ENCODE peak calls at places on chromosome 1, in nine cellular contexts. One of them, this sample, is unnamed.

GRCh38 chr1:204426035-204426436 is 14.4 kb upstream of the PPP1R15B start:
- DNase-seq in erythroblast: no peak
- DNase-seq in bronchial epithelial cell: peak
- DNase-seq in glutamatergic neuron: no peak
- DNase-seq in stimulated activated CD4-positive, alpha-beta T cell treated with anti-CD3 and anti-CD28 coated beads, Interleukin-15, amount 100 ng/mL, for 1 hour: no peak
- DNase-seq in mucosa of descending colon: no peak
- DNase-seq in PC-3: peak
- DNase-seq in GM18507: no peak
- DNase-seq in cardiac muscle cell: no peak
- DNase-seq in this sample: peak

GRCh38 chr1:228156941-228157351 is 7.2 kb downstream of the GJC2 start:
- DNase-seq in erythroblast: no peak
- DNase-seq in stimulated activated CD4-positive, alpha-beta T cell treated with anti-CD3 and anti-CD28 coated beads, Interleukin-15, amount 100 ng/mL, for 1 hour: no peak
- DNase-seq in cardiac muscle cell: no peak
- DNase-seq in bronchial epithelial cell: no peak
- DNase-seq in glutamatergic neuron: no peak
- DNase-seq in GM18507: no peak
- DNase-seq in PC-3: no peak
- DNase-seq in mucosa of descending colon: peak
- DNase-seq in this sample: no peak

GRCh38 chr1:29416825-29417557 is 180.7 kb downstream of the PTPRU start:
- DNase-seq in PC-3: no peak
- DNase-seq in mucosa of descending colon: no peak
- DNase-seq in glutamatergic neuron: no peak
- DNase-seq in erythroblast: no peak
- DNase-seq in cardiac muscle cell: no peak
- DNase-seq in GM18507: no peak
- DNase-seq in bronchial epithelial cell: no peak
- DNase-seq in stimulated activated CD4-positive, alpha-beta T cell treated with anti-CD3 and anti-CD28 coated beads, Interleukin-15, amount 100 ng/mL, for 1 hour: no peak
- DNase-seq in this sample: no peak

GRCh38 chr1:3263790-3264189 is 190.7 kb upstream of the ARHGEF16 start:
- DNase-seq in GM18507: no peak
- DNase-seq in stimulated activated CD4-positive, alpha-beta T cell treated with anti-CD3 and anti-CD28 coated beads, Interleukin-15, amount 100 ng/mL, for 1 hour: no peak
- DNase-seq in glutamatergic neuron: no peak
- DNase-seq in PC-3: no peak
- DNase-seq in bronchial epithelial cell: no peak
- DNase-seq in erythroblast: no peak
- DNase-seq in cardiac muscle cell: no peak
- DNase-seq in mucosa of descending colon: no peak
- DNase-seq in this sample: no peak

GRCh38 chr1:180247580-180247979 is 17.5 kb downstream of the LHX4 start:
- DNase-seq in erythroblast: no peak
- DNase-seq in PC-3: no peak
- DNase-seq in mucosa of descending colon: no peak
- DNase-seq in cardiac muscle cell: no peak
- DNase-seq in GM18507: no peak
- DNase-seq in glutamatergic neuron: no peak
- DNase-seq in stimulated activated CD4-positive, alpha-beta T cell treated with anti-CD3 and anti-CD28 coated beads, Interleukin-15, amount 100 ng/mL, for 1 hour: no peak
- DNase-seq in bronchial epithelial cell: no peak
- DNase-seq in this sample: no peak

GRCh38 chr1:172870901-172871606 is 179.7 kb downstream of the TNFSF18 start:
- DNase-seq in erythroblast: no peak
- DNase-seq in stimulated activated CD4-positive, alpha-beta T cell treated with anti-CD3 and anti-CD28 coated beads, Interleukin-15, amount 100 ng/mL, for 1 hour: no peak
- DNase-seq in bronchial epithelial cell: peak
- DNase-seq in mucosa of descending colon: no peak
- DNase-seq in GM18507: no peak
- DNase-seq in PC-3: peak
- DNase-seq in cardiac muscle cell: no peak
- DNase-seq in glutamatergic neuron: no peak
- DNase-seq in this sample: peak

GRCh38 chr1:147627435-147628110 is 42.8 kb downstream of the ACP6 start:
- DNase-seq in bronchial epithelial cell: peak
- DNase-seq in GM18507: peak
- DNase-seq in mucosa of descending colon: peak
- DNase-seq in stimulated activated CD4-positive, alpha-beta T cell treated with anti-CD3 and anti-CD28 coated beads, Interleukin-15, amount 100 ng/mL, for 1 hour: peak
- DNase-seq in glutamatergic neuron: peak
- DNase-seq in PC-3: peak
- DNase-seq in erythroblast: peak
- DNase-seq in cardiac muscle cell: peak
- DNase-seq in this sample: peak

GRCh38 chr1:176211395-176212165 is 4.5 kb upstream of the COP1 start:
- DNase-seq in PC-3: peak
- DNase-seq in cardiac muscle cell: no peak
- DNase-seq in mucosa of descending colon: no peak
- DNase-seq in GM18507: no peak
- DNase-seq in erythroblast: no peak
- DNase-seq in glutamatergic neuron: no peak
- DNase-seq in stimulated activated CD4-positive, alpha-beta T cell treated with anti-CD3 and anti-CD28 coated beads, Interleukin-15, amount 100 ng/mL, for 1 hour: no peak
- DNase-seq in bronchial epithelial cell: peak
- DNase-seq in this sample: peak

GRCh38 chr1:153506386-153506785 is 29.4 kb downstream of the S100A6 start:
- DNase-seq in erythroblast: no peak
- DNase-seq in mucosa of descending colon: no peak
- DNase-seq in bronchial epithelial cell: no peak
- DNase-seq in GM18507: no peak
- DNase-seq in glutamatergic neuron: no peak
- DNase-seq in cardiac muscle cell: no peak
- DNase-seq in stimulated activated CD4-positive, alpha-beta T cell treated with anti-CD3 and anti-CD28 coated beads, Interleukin-15, amount 100 ng/mL, for 1 hour: no peak
- DNase-seq in PC-3: no peak
- DNase-seq in this sample: no peak

GRCh38 chr1:201719812-201720521 is 109.0 kb upstream of the IPO9 start:
- DNase-seq in mucosa of descending colon: no peak
- DNase-seq in GM18507: no peak
- DNase-seq in PC-3: no peak
- DNase-seq in bronchial epithelial cell: peak
- DNase-seq in stimulated activated CD4-positive, alpha-beta T cell treated with anti-CD3 and anti-CD28 coated beads, Interleukin-15, amount 100 ng/mL, for 1 hour: no peak
- DNase-seq in erythroblast: no peak
- DNase-seq in cardiac muscle cell: no peak
- DNase-seq in glutamatergic neuron: peak
- DNase-seq in this sample: peak

GRCh38 chr1:86822463-86822862 is 91.5 kb downstream of the SELENOF start:
- DNase-seq in GM18507: no peak
- DNase-seq in cardiac muscle cell: no peak
- DNase-seq in erythroblast: no peak
- DNase-seq in glutamatergic neuron: no peak
- DNase-seq in stimulated activated CD4-positive, alpha-beta T cell treated with anti-CD3 and anti-CD28 coated beads, Interleukin-15, amount 100 ng/mL, for 1 hour: no peak
- DNase-seq in bronchial epithelial cell: no peak
- DNase-seq in PC-3: no peak
- DNase-seq in mucosa of descending colon: no peak
- DNase-seq in this sample: no peak

GRCh38 chr1:216627252-216627651 is 96.0 kb downstream of the ESRRG start:
- DNase-seq in bronchial epithelial cell: no peak
- DNase-seq in PC-3: no peak
- DNase-seq in stimulated activated CD4-positive, alpha-beta T cell treated with anti-CD3 and anti-CD28 coated beads, Interleukin-15, amount 100 ng/mL, for 1 hour: no peak
- DNase-seq in mucosa of descending colon: no peak
- DNase-seq in erythroblast: peak
- DNase-seq in GM18507: no peak
- DNase-seq in cardiac muscle cell: no peak
- DNase-seq in glutamatergic neuron: no peak
- DNase-seq in this sample: no peak

GRCh38 chr1:170623171-170623570 is 40.8 kb upstream of the PRRX1 start:
- DNase-seq in erythroblast: no peak
- DNase-seq in mucosa of descending colon: no peak
- DNase-seq in GM18507: no peak
- DNase-seq in bronchial epithelial cell: peak
- DNase-seq in stimulated activated CD4-positive, alpha-beta T cell treated with anti-CD3 and anti-CD28 coated beads, Interleukin-15, amount 100 ng/mL, for 1 hour: no peak
- DNase-seq in glutamatergic neuron: no peak
- DNase-seq in PC-3: peak
- DNase-seq in cardiac muscle cell: no peak
- DNase-seq in this sample: peak

GRCh38 chr1:243447342-243447741 is 191.5 kb downstream of the SDCCAG8 start:
- DNase-seq in stimulated activated CD4-positive, alpha-beta T cell treated with anti-CD3 and anti-CD28 coated beads, Interleukin-15, amount 100 ng/mL, for 1 hour: no peak
- DNase-seq in GM18507: no peak
- DNase-seq in mucosa of descending colon: no peak
- DNase-seq in bronchial epithelial cell: peak
- DNase-seq in erythroblast: peak
- DNase-seq in PC-3: peak
- DNase-seq in glutamatergic neuron: no peak
- DNase-seq in cardiac muscle cell: no peak
- DNase-seq in this sample: peak

GRCh38 chr1:58839871-58840835 is 56.3 kb upstream of the JUN start:
- DNase-seq in glutamatergic neuron: no peak
- DNase-seq in GM18507: no peak
- DNase-seq in PC-3: no peak
- DNase-seq in erythroblast: no peak
- DNase-seq in cardiac muscle cell: no peak
- DNase-seq in mucosa of descending colon: no peak
- DNase-seq in stimulated activated CD4-positive, alpha-beta T cell treated with anti-CD3 and anti-CD28 coated beads, Interleukin-15, amount 100 ng/mL, for 1 hour: no peak
- DNase-seq in bronchial epithelial cell: peak
- DNase-seq in this sample: peak

GRCh38 chr1:240173836-240174235 is 82.2 kb downstream of the FMN2 start:
- DNase-seq in PC-3: no peak
- DNase-seq in bronchial epithelial cell: no peak
- DNase-seq in stimulated activated CD4-positive, alpha-beta T cell treated with anti-CD3 and anti-CD28 coated beads, Interleukin-15, amount 100 ng/mL, for 1 hour: no peak
- DNase-seq in mucosa of descending colon: no peak
- DNase-seq in GM18507: no peak
- DNase-seq in cardiac muscle cell: no peak
- DNase-seq in glutamatergic neuron: no peak
- DNase-seq in erythroblast: no peak
- DNase-seq in this sample: no peak

GRCh38 chr1:115555446-115555845 is 86.3 kb upstream of the VANGL1 start:
- DNase-seq in GM18507: no peak
- DNase-seq in cardiac muscle cell: no peak
- DNase-seq in mucosa of descending colon: no peak
- DNase-seq in stimulated activated CD4-positive, alpha-beta T cell treated with anti-CD3 and anti-CD28 coated beads, Interleukin-15, amount 100 ng/mL, for 1 hour: no peak
- DNase-seq in PC-3: no peak
- DNase-seq in glutamatergic neuron: no peak
- DNase-seq in erythroblast: no peak
- DNase-seq in bronchial epithelial cell: no peak
- DNase-seq in this sample: no peak

GRCh38 chr1:186899577-186899976 is 70.8 kb downstream of the PLA2G4A start:
- DNase-seq in bronchial epithelial cell: no peak
- DNase-seq in GM18507: no peak
- DNase-seq in erythroblast: no peak
- DNase-seq in PC-3: no peak
- DNase-seq in mucosa of descending colon: no peak
- DNase-seq in glutamatergic neuron: no peak
- DNase-seq in stimulated activated CD4-positive, alpha-beta T cell treated with anti-CD3 and anti-CD28 coated beads, Interleukin-15, amount 100 ng/mL, for 1 hour: no peak
- DNase-seq in cardiac muscle cell: no peak
- DNase-seq in this sample: no peak

GRCh38 chr1:150221552-150221951 is 14.4 kb downstream of the ANP32E start:
- DNase-seq in cardiac muscle cell: no peak
- DNase-seq in stimulated activated CD4-positive, alpha-beta T cell treated with anti-CD3 and anti-CD28 coated beads, Interleukin-15, amount 100 ng/mL, for 1 hour: no peak
- DNase-seq in glutamatergic neuron: no peak
- DNase-seq in erythroblast: peak
- DNase-seq in bronchial epithelial cell: peak
- DNase-seq in GM18507: no peak
- DNase-seq in mucosa of descending colon: no peak
- DNase-seq in PC-3: peak
- DNase-seq in this sample: peak

GRCh38 chr1:17167783-17168479 is 37.0 kb upstream of the PADI1 start:
- DNase-seq in erythroblast: no peak
- DNase-seq in bronchial epithelial cell: peak
- DNase-seq in GM18507: no peak
- DNase-seq in glutamatergic neuron: no peak
- DNase-seq in stimulated activated CD4-positive, alpha-beta T cell treated with anti-CD3 and anti-CD28 coated beads, Interleukin-15, amount 100 ng/mL, for 1 hour: no peak
- DNase-seq in PC-3: peak
- DNase-seq in mucosa of descending colon: no peak
- DNase-seq in cardiac muscle cell: no peak
- DNase-seq in this sample: peak

GRCh38 chr1:3277623-3278022 is 176.8 kb upstream of the ARHGEF16 start:
- DNase-seq in mucosa of descending colon: no peak
- DNase-seq in PC-3: no peak
- DNase-seq in bronchial epithelial cell: no peak
- DNase-seq in erythroblast: no peak
- DNase-seq in cardiac muscle cell: no peak
- DNase-seq in glutamatergic neuron: no peak
- DNase-seq in stimulated activated CD4-positive, alpha-beta T cell treated with anti-CD3 and anti-CD28 coated beads, Interleukin-15, amount 100 ng/mL, for 1 hour: no peak
- DNase-seq in GM18507: no peak
- DNase-seq in this sample: no peak

GRCh38 chr1:192610114-192610958 is 25.6 kb upstream of the RGS13 start:
- DNase-seq in bronchial epithelial cell: peak
- DNase-seq in mucosa of descending colon: no peak
- DNase-seq in glutamatergic neuron: no peak
- DNase-seq in PC-3: peak
- DNase-seq in erythroblast: peak
- DNase-seq in cardiac muscle cell: no peak
- DNase-seq in stimulated activated CD4-positive, alpha-beta T cell treated with anti-CD3 and anti-CD28 coated beads, Interleukin-15, amount 100 ng/mL, for 1 hour: no peak
- DNase-seq in GM18507: no peak
- DNase-seq in this sample: peak

GRCh38 chr1:46747683-46748288 is 28.9 kb upstream of the EFCAB14 start:
- DNase-seq in cardiac muscle cell: peak
- DNase-seq in bronchial epithelial cell: peak
- DNase-seq in mucosa of descending colon: no peak
- DNase-seq in glutamatergic neuron: peak
- DNase-seq in GM18507: no peak
- DNase-seq in erythroblast: peak
- DNase-seq in PC-3: peak
- DNase-seq in stimulated activated CD4-positive, alpha-beta T cell treated with anti-CD3 and anti-CD28 coated beads, Interleukin-15, amount 100 ng/mL, for 1 hour: no peak
- DNase-seq in this sample: peak

GRCh38 chr1:45446950-45447672 is 43.9 kb downstream of the TESK2 start:
- DNase-seq in stimulated activated CD4-positive, alpha-beta T cell treated with anti-CD3 and anti-CD28 coated beads, Interleukin-15, amount 100 ng/mL, for 1 hour: no peak
- DNase-seq in GM18507: no peak
- DNase-seq in PC-3: no peak
- DNase-seq in mucosa of descending colon: no peak
- DNase-seq in bronchial epithelial cell: no peak
- DNase-seq in erythroblast: peak
- DNase-seq in glutamatergic neuron: no peak
- DNase-seq in cardiac muscle cell: no peak
- DNase-seq in this sample: no peak

GRCh38 chr1:88684482-88685238 is 587 bp downstream of the PKN2 start:
- DNase-seq in glutamatergic neuron: peak
- DNase-seq in PC-3: peak
- DNase-seq in cardiac muscle cell: peak
- DNase-seq in mucosa of descending colon: peak
- DNase-seq in erythroblast: peak
- DNase-seq in bronchial epithelial cell: peak
- DNase-seq in stimulated activated CD4-positive, alpha-beta T cell treated with anti-CD3 and anti-CD28 coated beads, Interleukin-15, amount 100 ng/mL, for 1 hour: peak
- DNase-seq in GM18507: no peak
- DNase-seq in this sample: peak

GRCh38 chr1:6581561-6582305 is 1.9 kb downstream of the ZBTB48 start:
- DNase-seq in GM18507: no peak
- DNase-seq in bronchial epithelial cell: peak
- DNase-seq in PC-3: peak
- DNase-seq in erythroblast: peak
- DNase-seq in cardiac muscle cell: no peak
- DNase-seq in stimulated activated CD4-positive, alpha-beta T cell treated with anti-CD3 and anti-CD28 coated beads, Interleukin-15, amount 100 ng/mL, for 1 hour: no peak
- DNase-seq in glutamatergic neuron: no peak
- DNase-seq in mucosa of descending colon: no peak
- DNase-seq in this sample: peak

GRCh38 chr1:25099343-25099951 is 132.9 kb downstream of the SYF2 start:
- DNase-seq in bronchial epithelial cell: no peak
- DNase-seq in glutamatergic neuron: peak
- DNase-seq in cardiac muscle cell: no peak
- DNase-seq in mucosa of descending colon: peak
- DNase-seq in GM18507: no peak
- DNase-seq in PC-3: no peak
- DNase-seq in erythroblast: no peak
- DNase-seq in stimulated activated CD4-positive, alpha-beta T cell treated with anti-CD3 and anti-CD28 coated beads, Interleukin-15, amount 100 ng/mL, for 1 hour: no peak
- DNase-seq in this sample: no peak

GRCh38 chr1:227273557-227273956 is 44.7 kb downstream of the CDC42BPA start:
- DNase-seq in glutamatergic neuron: no peak
- DNase-seq in erythroblast: peak
- DNase-seq in bronchial epithelial cell: peak
- DNase-seq in GM18507: no peak
- DNase-seq in cardiac muscle cell: peak
- DNase-seq in stimulated activated CD4-positive, alpha-beta T cell treated with anti-CD3 and anti-CD28 coated beads, Interleukin-15, amount 100 ng/mL, for 1 hour: no peak
- DNase-seq in PC-3: peak
- DNase-seq in mucosa of descending colon: no peak
- DNase-seq in this sample: peak

GRCh38 chr1:33641099-33641830 is 168.8 kb downstream of the ZSCAN20 start:
- DNase-seq in glutamatergic neuron: no peak
- DNase-seq in PC-3: peak
- DNase-seq in cardiac muscle cell: peak
- DNase-seq in GM18507: no peak
- DNase-seq in bronchial epithelial cell: peak
- DNase-seq in erythroblast: no peak
- DNase-seq in mucosa of descending colon: no peak
- DNase-seq in stimulated activated CD4-positive, alpha-beta T cell treated with anti-CD3 and anti-CD28 coated beads, Interleukin-15, amount 100 ng/mL, for 1 hour: no peak
- DNase-seq in this sample: peak

GRCh38 chr1:54950361-54951163 is 29.9 kb upstream of the TMEM61 start:
- DNase-seq in stimulated activated CD4-positive, alpha-beta T cell treated with anti-CD3 and anti-CD28 coated beads, Interleukin-15, amount 100 ng/mL, for 1 hour: no peak
- DNase-seq in PC-3: peak
- DNase-seq in cardiac muscle cell: peak
- DNase-seq in bronchial epithelial cell: peak
- DNase-seq in glutamatergic neuron: peak
- DNase-seq in mucosa of descending colon: peak
- DNase-seq in erythroblast: peak
- DNase-seq in GM18507: peak
- DNase-seq in this sample: peak

GRCh38 chr1:205676597-205676996 is 3.7 kb downstream of the SLC45A3 start:
- DNase-seq in PC-3: no peak
- DNase-seq in erythroblast: no peak
- DNase-seq in mucosa of descending colon: no peak
- DNase-seq in stimulated activated CD4-positive, alpha-beta T cell treated with anti-CD3 and anti-CD28 coated beads, Interleukin-15, amount 100 ng/mL, for 1 hour: no peak
- DNase-seq in glutamatergic neuron: no peak
- DNase-seq in GM18507: no peak
- DNase-seq in bronchial epithelial cell: no peak
- DNase-seq in cardiac muscle cell: no peak
- DNase-seq in this sample: no peak